ENCODE peak calls at places on chromosomes 6 and 20, in six cellular contexts. F is dorsolateral prefrontal cortex, L is PC-3, E is B cell, Q is body of pancreas, Y is lower leg skin. Z is an unnamed sample.

GRCh38 chr6:158257425-158257759 is 54.9 kb upstream of the TULP4 start:
- DNase-seq in F (no peak), L (no peak), E (no peak), Q (no peak), Y (no peak), Z (no peak)

GRCh38 chr6:42294759-42295158 is 77.1 kb upstream of the MRPS10 start:
- DNase-seq in F (no peak), L (peak), E (no peak), Q (no peak), Y (no peak), Z (no peak)

GRCh38 chr6:157487110-157487773 is 106.3 kb downstream of the ZDHHC14 start:
- DNase-seq in F (no peak), L (no peak), E (no peak), Q (no peak), Y (no peak), Z (no peak)

GRCh38 chr20:24768226-24768625 is 180.8 kb upstream of the CST7 start:
- DNase-seq in F (no peak), L (peak), E (no peak), Q (no peak), Y (no peak), Z (no peak)

GRCh38 chr6:135919026-135919425 is 67.5 kb downstream of the PDE7B start:
- DNase-seq in F (no peak), L (no peak), E (no peak), Q (no peak), Y (no peak), Z (no peak)

GRCh38 chr6:4970739-4971395 is 33.0 kb downstream of the RPP40 start:
- DNase-seq in F (no peak), L (no peak), E (no peak), Q (no peak), Y (no peak), Z (no peak)

GRCh38 chr20:63305393-63305792 is 12.4 kb downstream of the COL20A1 start:
- DNase-seq in F (no peak), L (no peak), E (no peak), Q (no peak), Y (no peak), Z (no peak)

GRCh38 chr6:158649289-158650143 is at the start of gene SYTL3:
- DNase-seq in F (no peak), L (no peak), E (peak), Q (no peak), Y (no peak), Z (no peak)

GRCh38 chr6:45661667-45662066 is 283.9 kb upstream of the SUPT3H start:
- DNase-seq in F (no peak), L (peak), E (no peak), Q (no peak), Y (no peak), Z (no peak)

GRCh38 chr6:53484409-53485280 is 60.3 kb downstream of the GCLC start:
- DNase-seq in F (no peak), L (peak), E (peak), Q (peak), Y (peak), Z (peak)

GRCh38 chr6:136037885-136038460 is 186.5 kb downstream of the PDE7B start:
- DNase-seq in F (no peak), L (no peak), E (no peak), Q (peak), Y (no peak), Z (no peak)

GRCh38 chr6:17851001-17851719 is 136.3 kb downstream of the KIF13A start:
- DNase-seq in F (no peak), L (peak), E (no peak), Q (no peak), Y (no peak), Z (no peak)

GRCh38 chr20:49768204-49769124 is 44.2 kb upstream of the SLC9A8 start:
- DNase-seq in F (no peak), L (peak), E (no peak), Q (peak), Y (peak), Z (peak)

GRCh38 chr6:109526905-109527628 is 44.0 kb upstream of the ZBTB24 start:
- DNase-seq in F (no peak), L (peak), E (peak), Q (peak), Y (peak), Z (no peak)

GRCh38 chr6:119830069-119830468 is 480.5 kb upstream of the MAN1A1 start:
- DNase-seq in F (no peak), L (no peak), E (no peak), Q (no peak), Y (no peak), Z (no peak)

GRCh38 chr20:36497856-36498255 is 43.5 kb upstream of the MYL9 start:
- DNase-seq in F (no peak), L (no peak), E (no peak), Q (peak), Y (no peak), Z (no peak)

GRCh38 chr20:35463455-35464300 is 8.3 kb downstream of the CEP250 start:
- DNase-seq in F (no peak), L (peak), E (peak), Q (peak), Y (peak), Z (peak)

GRCh38 chr20:15317546-15318242 is 980.3 kb upstream of the FLRT3 start:
- DNase-seq in F (no peak), L (no peak), E (no peak), Q (no peak), Y (no peak), Z (no peak)

GRCh38 chr6:109465772-109466171 is 10.2 kb upstream of the MICAL1 start:
- DNase-seq in F (no peak), L (no peak), E (no peak), Q (peak), Y (no peak), Z (no peak)

GRCh38 chr20:18831830-18832229 is 18.2 kb downstream of the SCP2D1 start:
- DNase-seq in F (no peak), L (peak), E (no peak), Q (no peak), Y (no peak), Z (no peak)

GRCh38 chr6:45625191-45625664 is 247.5 kb upstream of the SUPT3H start:
- DNase-seq in F (no peak), L (peak), E (no peak), Q (no peak), Y (no peak), Z (no peak)

GRCh38 chr6:5078121-5078695 is 6.9 kb upstream of the PPP1R3G start:
- DNase-seq in F (no peak), L (peak), E (no peak), Q (no peak), Y (no peak), Z (no peak)

GRCh38 chr6:5422321-5422915 is 161.1 kb downstream of the FARS2 start:
- DNase-seq in F (no peak), L (peak), E (no peak), Q (peak), Y (no peak), Z (no peak)

GRCh38 chr6:93388070-93388469 is 31.3 kb downstream of the EPHA7 start:
- DNase-seq in F (no peak), L (no peak), E (no peak), Q (no peak), Y (no peak), Z (no peak)

GRCh38 chr20:51554538-51555165 is 12.1 kb upstream of the NFATC2 start:
- DNase-seq in F (no peak), L (peak), E (no peak), Q (no peak), Y (no peak), Z (no peak)

GRCh38 chr6:132287101-132287500 is 114.2 kb downstream of the MOXD1 start:
- DNase-seq in F (no peak), L (no peak), E (no peak), Q (no peak), Y (no peak), Z (no peak)

GRCh38 chr6:132285004-132285780 is 116.1 kb downstream of the MOXD1 start:
- DNase-seq in F (no peak), L (no peak), E (no peak), Q (no peak), Y (no peak), Z (no peak)

GRCh38 chr6:132289761-132290160 is 111.5 kb downstream of the MOXD1 start:
- DNase-seq in F (no peak), L (no peak), E (no peak), Q (no peak), Y (no peak), Z (no peak)

GRCh38 chr6:132282696-132283095 is 118.6 kb downstream of the MOXD1 start:
- DNase-seq in F (no peak), L (no peak), E (no peak), Q (no peak), Y (no peak), Z (no peak)

DNA sequence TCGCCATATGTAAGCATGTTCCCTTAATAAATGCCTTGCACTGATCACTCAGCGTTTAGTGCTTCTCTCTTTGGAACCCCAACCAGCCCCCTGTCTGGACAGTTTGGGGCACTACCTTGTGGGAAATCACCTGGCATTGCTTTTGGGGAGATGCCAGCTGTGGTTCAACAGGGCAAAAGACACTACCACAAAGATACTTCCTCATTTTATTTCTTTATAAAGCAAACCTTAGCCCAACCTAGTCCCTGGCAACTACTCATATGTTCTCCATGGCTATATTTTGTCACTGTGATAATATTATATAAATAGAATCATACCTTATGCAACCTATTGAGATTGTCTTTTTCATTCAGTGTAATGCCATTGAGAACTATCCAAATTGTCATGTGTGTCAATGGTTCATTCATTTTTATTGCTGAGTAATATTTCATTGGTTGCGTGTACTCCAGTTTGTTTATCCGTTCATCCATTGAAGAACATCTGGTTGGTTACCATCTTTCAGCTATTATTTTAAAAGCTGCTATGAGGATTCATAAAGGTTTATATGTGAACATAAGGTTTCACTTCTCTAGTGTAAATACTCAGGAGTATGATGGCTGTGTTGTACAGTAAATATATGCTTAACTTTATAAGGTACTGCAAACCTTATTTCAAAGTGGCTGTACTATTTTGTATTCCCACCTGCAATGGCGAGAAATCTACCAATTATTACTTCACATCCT is 114.8 kb downstream of the MOXD1 start:
- DNase-seq in F (no peak), L (no peak), E (peak), Q (no peak), Y (no peak), Z (no peak)
- TF ChIP-seq CTCF in F (no peak), L (no peak), E (no peak), Q (no peak), Y (no peak), Z (no peak)

GRCh38 chr20:45934587-45935415 is at the start of gene PCIF1:
- DNase-seq in F (peak), L (peak), E (peak), Q (peak), Y (peak), Z (peak)

GRCh38 chr20:45934046-45934586 is 367 bp upstream of the PCIF1 start:
- DNase-seq in F (peak), L (peak), E (peak), Q (peak), Y (no peak), Z (peak)

GRCh38 chr20:45935416-45936046 is 1.0 kb downstream of the PCIF1 start:
- DNase-seq in F (no peak), L (no peak), E (no peak), Q (no peak), Y (no peak), Z (no peak)

GRCh38 chr20:45937765-45938164 is 3.3 kb downstream of the PCIF1 start:
- DNase-seq in F (no peak), L (no peak), E (no peak), Q (no peak), Y (no peak), Z (no peak)

GRCh38 chr20:45933231-45934045 is 1.0 kb upstream of the PCIF1 start:
- DNase-seq in F (peak), L (peak), E (peak), Q (peak), Y (peak), Z (peak)
- TF ChIP-seq CTCF in F (peak), L (peak), E (no peak), Q (no peak), Y (no peak), Z (peak)

GRCh38 chr6:21270501-21271290 is 322.9 kb upstream of the SOX4 start:
- DNase-seq in F (no peak), L (no peak), E (no peak), Q (no peak), Y (no peak), Z (no peak)

GRCh38 chr6:21273451-21273850 is 320.1 kb upstream of the SOX4 start:
- DNase-seq in F (no peak), L (no peak), E (no peak), Q (no peak), Y (no peak), Z (no peak)

DNA sequence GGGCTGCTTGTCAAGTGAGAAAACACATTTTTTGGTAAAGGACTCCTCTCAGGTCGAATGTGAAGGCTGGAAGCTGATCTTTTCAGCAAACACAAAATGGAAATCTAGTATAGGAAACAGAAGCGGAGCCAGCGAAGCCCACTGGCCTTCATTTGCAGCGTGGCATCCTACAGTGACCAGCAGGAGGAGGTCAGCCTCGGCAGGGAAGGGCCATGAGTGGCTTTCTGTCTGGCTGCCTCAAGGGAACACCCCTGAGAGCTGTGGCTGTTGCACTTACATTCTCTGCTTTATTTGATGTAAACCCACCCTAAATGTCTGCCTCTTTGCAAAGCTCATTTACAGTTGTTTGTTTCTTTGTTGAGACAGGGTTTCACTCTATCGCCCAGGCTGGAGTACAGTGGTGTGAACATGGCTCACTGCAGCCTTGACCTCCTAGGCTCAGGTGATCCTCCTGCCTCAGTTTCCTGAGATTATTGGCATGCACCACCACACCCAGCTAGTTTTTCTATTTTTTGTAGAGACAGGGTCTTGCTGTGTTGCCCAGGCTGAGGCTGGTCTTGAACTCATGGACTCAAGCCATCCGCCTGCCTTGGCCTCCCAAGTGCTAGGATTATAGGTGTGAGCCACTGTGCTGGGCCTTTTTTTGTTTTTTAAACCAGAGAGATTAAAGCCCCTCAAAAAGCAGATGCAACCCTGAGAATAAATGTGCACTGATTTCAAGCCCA is 322.0 kb upstream of the SOX4 start:
- DNase-seq in F (no peak), L (no peak), E (no peak), Q (no peak), Y (no peak), Z (no peak)
- TF ChIP-seq CTCF in F (no peak), L (no peak), E (no peak), Q (no peak), Y (no peak), Z (no peak)

DNA sequence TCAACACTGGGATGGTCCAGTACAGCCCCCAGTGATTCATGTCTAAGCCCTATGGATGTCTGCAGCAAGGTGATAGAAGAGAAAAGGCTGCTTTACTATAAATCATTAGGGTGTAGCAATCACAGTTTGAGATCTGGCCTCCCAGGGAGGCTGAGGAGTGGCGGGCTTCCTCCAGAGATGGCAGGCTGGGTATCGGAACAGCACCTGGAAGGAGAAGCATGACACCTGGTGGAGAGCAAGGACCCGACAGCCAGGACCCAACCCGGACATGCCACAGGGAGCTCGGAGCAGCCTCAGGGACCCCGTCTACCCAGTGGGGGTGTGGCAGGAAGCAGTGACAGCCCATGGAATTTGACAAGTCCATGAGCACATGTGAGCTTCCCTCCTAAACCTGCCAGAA is 114.8 kb upstream of the CD93 start:
- DNase-seq in F (no peak), L (peak), E (no peak), Q (peak), Y (no peak), Z (peak)
- TF ChIP-seq CTCF in F (peak), L (peak), E (no peak), Q (peak), Y (no peak), Z (peak)

GRCh38 chr20:54669054-54669390 is 193.6 kb downstream of the DOK5 start:
- DNase-seq in F (no peak), L (no peak), E (no peak), Q (no peak), Y (no peak), Z (no peak)

GRCh38 chr20:54665812-54666211 is 190.4 kb downstream of the DOK5 start:
- DNase-seq in F (no peak), L (no peak), E (no peak), Q (no peak), Y (no peak), Z (no peak)

GRCh38 chr20:54668271-54669053 is 193.1 kb downstream of the DOK5 start:
- DNase-seq in F (no peak), L (peak), E (no peak), Q (peak), Y (no peak), Z (no peak)
- TF ChIP-seq CTCF in F (peak), L (peak), E (peak), Q (peak), Y (no peak), Z (peak)

GRCh38 chr20:46031014-46031569 is 2.1 kb downstream of the SLC12A5 start:
- DNase-seq in F (no peak), L (no peak), E (no peak), Q (no peak), Y (no peak), Z (no peak)
- TF ChIP-seq CTCF in F (no peak), L (no peak), E (no peak), Q (no peak), Y (no peak), Z (no peak)

GRCh38 chr6:130843575-130844320 is 16.5 kb downstream of the SMLR1 start:
- DNase-seq in F (no peak), L (peak), E (no peak), Q (no peak), Y (no peak), Z (no peak)
- TF ChIP-seq CTCF in F (peak), L (peak), E (peak), Q (peak), Y (no peak), Z (no peak)